ENCODE peak calls at places on chromosomes 4 and X, in six cellular contexts. C is stimulated activated CD8-positive, alpha-beta memory T cell treated with anti-CD3 and anti-CD28 coated beads, Interleukin-15, amount 100 ng/mL, for 4 hours; Q is T1000; O is activated T-cell treated with anti-CD3 and anti-CD28 coated beads for 1 hour; R is D341Med; W is NCI-H1092 treated with DMSO at 0.1 percent for 48 hours. Y is an unnamed sample.

GRCh38 chrX:104806346-104806745 is 240.3 kb downstream of the IL1RAPL2 start:
- DNase-seq in O (no peak), W (no peak), R (no peak), C (no peak), Q (no peak), Y (no peak)

GRCh38 chr4:7254736-7255487 is 62.6 kb downstream of the SORCS2 start:
- DNase-seq in W (no peak), R (peak; percentile 63), O (no peak), C (no peak), Q (no peak), Y (no peak)

GRCh38 chr4:663438-664428 is 10.3 kb downstream of the ATP5ME start:
- DNase-seq in W (peak; percentile 59), R (peak; percentile 96), C (peak; percentile 60), Q (no peak), O (peak; percentile 67), Y (peak; percentile 66)

GRCh38 chrX:111282991-111283390 is 12.7 kb upstream of the CAPN6 start:
- DNase-seq in R (no peak), C (no peak), O (no peak), W (no peak), Q (no peak), Y (no peak)

GRCh38 chr4:2500547-2500946 is 31.6 kb downstream of the RNF4 start:
- DNase-seq in Q (no peak), C (no peak), R (no peak), O (no peak), W (no peak), Y (no peak)

GRCh38 chrX:19616959-19617358 is 101.7 kb upstream of the MAP3K15 start:
- DNase-seq in R (no peak), C (no peak), W (no peak), O (no peak), Q (no peak), Y (no peak)

GRCh38 chr4:133920236-133920635 is 281.4 kb downstream of the PABPC4L start:
- DNase-seq in C (no peak), Q (no peak), W (no peak), R (no peak), O (no peak), Y (no peak)

GRCh38 chr4:75555294-75556164 is at the start of gene ODAPH:
- DNase-seq in C (peak; percentile 1), O (no peak), R (no peak), W (no peak), Q (no peak), Y (no peak)

GRCh38 chr4:26682436-26682835 is 98.6 kb downstream of the TBC1D19 start:
- DNase-seq in W (no peak), C (no peak), O (no peak), R (no peak), Q (no peak), Y (no peak)

GRCh38 chrX:14779589-14779988 is 93.3 kb downstream of the FANCB start:
- DNase-seq in R (no peak), C (no peak), Q (no peak), W (no peak), O (no peak), Y (no peak)

GRCh38 chrX:72620550-72621145 is 48.0 kb upstream of the HDAC8 start:
- DNase-seq in Q (peak; percentile 44), R (no peak), C (peak; percentile 8), W (no peak), O (no peak), Y (no peak)

GRCh38 chr4:148574066-148574465 is 131.9 kb upstream of the NR3C2 start:
- DNase-seq in O (no peak), Q (no peak), W (no peak), R (no peak), C (no peak), Y (no peak)

GRCh38 chrX:2682582-2683177 is 8.4 kb upstream of the CD99 start:
- DNase-seq in R (no peak), C (no peak), Q (no peak), W (no peak), O (no peak), Y (no peak)